ENCODE peak calls at places on chromosomes 12 and 14, in four cellular contexts. M, Q, I and T are unnamed samples.

GRCh38 chr12:107366322-107366721 is 273.0 kb upstream of the CRY1 start:
- DNase-seq in I (no peak), M (no peak), Q (no peak), T (no peak)

GRCh38 chr14:97796511-97796910 is 999.3 kb downstream of the VRK1 start:
- DNase-seq in I (no peak), M (no peak), Q (no peak), T (no peak)

GRCh38 chr14:21825147-21825743 is 151.6 kb upstream of the OR4E1 start:
- DNase-seq in Q (peak), I (no peak), M (peak), T (no peak)

GRCh38 chr12:20274008-20274407 is 94.3 kb upstream of the PDE3A start:
- DNase-seq in I (no peak), Q (no peak), M (no peak), T (no peak)

GRCh38 chr14:99257673-99258221 is 14.2 kb downstream of the BCL11B start:
- DNase-seq in I (no peak), M (no peak), Q (no peak), T (no peak)

GRCh38 chr14:71078481-71078880 is 171.2 kb downstream of the PCNX1 start:
- DNase-seq in I (no peak), Q (no peak), M (no peak), T (no peak)

GRCh38 chr12:12505544-12506501 is 56.8 kb downstream of the DUSP16 start:
- DNase-seq in I (peak), M (no peak), Q (peak), T (peak)

GRCh38 chr12:19643635-19644034 is 204.3 kb downstream of the AEBP2 start:
- DNase-seq in Q (no peak), I (no peak), M (no peak), T (no peak)

GRCh38 chr12:27297576-27297975 is 35.1 kb upstream of the BMAL2 start:
- DNase-seq in M (no peak), Q (no peak), I (no peak), T (no peak)

GRCh38 chr12:57631566-57632368 is 1.2 kb downstream of the B4GALNT1 start:
- DNase-seq in Q (peak), I (no peak), M (no peak), T (peak)

GRCh38 chr12:114655934-114656697 is 27.9 kb downstream of the TBX3 start:
- DNase-seq in Q (no peak), M (no peak), I (no peak), T (no peak)

GRCh38 chr12:88448337-88448944 is 131.8 kb downstream of the KITLG start:
- DNase-seq in I (no peak), M (no peak), Q (no peak), T (no peak)

GRCh38 chr12:50401383-50402155 is 884 bp downstream of the LARP4 start:
- DNase-seq in M (peak), Q (no peak), I (no peak), T (no peak)

GRCh38 chr12:106893451-106893850 is 62.3 kb upstream of the TMEM263 start:
- DNase-seq in I (no peak), Q (no peak), M (no peak), T (no peak)

GRCh38 chr14:38384746-38385145 is 128.9 kb upstream of the CLEC14A start:
- DNase-seq in Q (no peak), I (no peak), M (no peak), T (no peak)

GRCh38 chr12:20269352-20270067 is 98.8 kb upstream of the PDE3A start:
- DNase-seq in I (no peak), M (no peak), Q (no peak), T (no peak)

GRCh38 chr12:108352591-108352990 is 13.5 kb upstream of the CMKLR1 start:
- DNase-seq in I (no peak), M (no peak), Q (no peak), T (no peak)

GRCh38 chr12:57842342-57843294 is 3.9 kb downstream of the CTDSP2 start:
- DNase-seq in I (no peak), Q (no peak), M (no peak), T (no peak)

GRCh38 chr12:2244013-2244861 is 191.4 kb downstream of the CACNA1C start:
- DNase-seq in M (no peak), I (no peak), Q (no peak), T (no peak)

GRCh38 chr14:61460853-61461611 is 139.7 kb downstream of the PRKCH start:
- DNase-seq in Q (peak), I (no peak), M (no peak), T (no peak)

GRCh38 chr14:96085369-96085768 is 46.2 kb downstream of the C14orf132 start:
- DNase-seq in Q (no peak), I (no peak), M (no peak), T (no peak)

GRCh38 chr12:38689704-38690103 is 215.7 kb downstream of the CPNE8 start:
- DNase-seq in M (no peak), I (no peak), Q (no peak), T (no peak)

GRCh38 chr14:54784060-54784459 is 118.6 kb downstream of the GCH1 start:
- DNase-seq in Q (no peak), I (no peak), M (no peak), T (no peak)

GRCh38 chr12:88391556-88391955 is 188.7 kb downstream of the KITLG start:
- DNase-seq in I (no peak), Q (no peak), M (no peak), T (no peak)

GRCh38 chr12:94146166-94146565 is 2.2 kb upstream of the PLXNC1 start:
- DNase-seq in M (no peak), I (no peak), Q (no peak), T (no peak)

GRCh38 chr12:105874121-105874520 is 264.6 kb downstream of the NUAK1 start:
- DNase-seq in Q (no peak), M (no peak), I (no peak), T (no peak)

GRCh38 chr12:100555722-100556121 is 17.8 kb upstream of the GAS2L3 start:
- DNase-seq in M (no peak), Q (no peak), I (no peak), T (no peak)

GRCh38 chr12:89417246-89417977 is 65.1 kb upstream of the DUSP6 start:
- DNase-seq in M (no peak), I (no peak), Q (no peak), T (no peak)

GRCh38 chr12:30268036-30268435 is 427.6 kb downstream of the IPO8 start:
- DNase-seq in M (no peak), Q (no peak), I (no peak), T (no peak)

GRCh38 chr14:103140316-103141109 is 17.3 kb downstream of the TNFAIP2 start:
- DNase-seq in Q (no peak), I (peak), M (no peak), T (no peak)

GRCh38 chr12:42691991-42692557 is 102.5 kb upstream of the PRICKLE1 start:
- DNase-seq in I (no peak), M (no peak), Q (no peak), T (no peak)

GRCh38 chr12:43208221-43208620 is 343.8 kb downstream of the ADAMTS20 start:
- DNase-seq in I (no peak), Q (no peak), M (no peak), T (no peak)

GRCh38 chr12:62166525-62166924 is 93.7 kb upstream of the USP15 start:
- DNase-seq in Q (no peak), M (no peak), I (no peak), T (no peak)

DNA sequence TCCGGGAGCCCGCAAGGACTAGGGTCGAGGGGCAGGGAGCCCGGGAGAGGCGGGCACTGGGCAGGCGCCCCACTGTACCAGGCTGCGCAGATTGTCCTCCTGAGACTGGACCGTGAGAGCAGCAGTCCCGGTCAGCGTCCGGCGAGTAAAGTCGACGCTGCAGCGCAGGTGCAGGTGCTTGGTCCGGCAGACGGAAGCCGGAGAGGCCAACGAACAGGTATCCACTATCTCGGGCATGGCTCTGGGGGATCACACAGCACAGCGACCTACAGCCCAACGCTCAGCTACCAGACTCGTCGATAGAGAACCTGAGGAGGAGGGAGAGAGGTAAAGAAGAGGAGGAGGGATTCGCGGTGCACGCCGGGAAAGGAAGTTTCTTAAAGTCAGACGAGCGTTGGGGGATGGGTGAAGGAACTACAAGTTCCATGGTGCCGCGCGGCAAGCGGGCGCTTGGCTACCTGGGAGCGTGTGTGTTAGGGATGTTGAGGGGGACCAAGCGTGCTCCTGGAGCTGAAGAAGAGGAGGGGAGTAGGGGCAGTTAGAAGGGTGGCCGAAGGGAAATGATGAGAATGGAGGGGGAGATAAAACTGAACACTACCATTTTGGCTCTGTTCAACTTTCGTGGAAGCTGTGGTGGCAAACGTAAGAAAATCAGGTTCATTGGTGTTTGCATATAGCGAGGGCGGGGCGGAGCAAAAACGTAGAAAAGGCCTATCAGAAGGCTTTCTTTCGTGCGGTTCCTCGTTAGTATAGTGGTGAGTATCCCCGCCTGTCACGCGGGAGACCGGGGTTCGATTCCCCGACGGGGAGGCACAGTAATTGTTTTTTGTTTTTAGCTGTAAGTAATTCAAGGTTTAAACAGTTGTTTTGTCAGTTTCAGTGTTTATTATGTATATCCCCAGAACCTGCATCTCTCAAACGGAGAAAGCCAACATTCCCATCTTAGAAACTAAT is at the start of gene LTA4H:
- DNase-seq in M (peak), I (peak), Q (peak), T (peak)
- TF ChIP-seq SPI1 in M (peak), I (peak), Q (no peak), T (no peak)

GRCh38 chr12:24839268-24839791 is 109.6 kb downstream of the BCAT1 start:
- DNase-seq in I (peak), Q (no peak), M (no peak), T (no peak)
- TF ChIP-seq SPI1 in I (no peak), Q (no peak), M (no peak), T (no peak)

GRCh38 chr12:71626768-71627167 is 36.9 kb downstream of the ZFC3H1 start:
- DNase-seq in M (no peak), Q (no peak), I (no peak), T (no peak)
- TF ChIP-seq SPI1 in M (no peak), Q (no peak), I (no peak), T (no peak)

GRCh38 chr12:70045036-70045435 is 198.2 kb upstream of the CNOT2 start:
- DNase-seq in I (no peak), M (no peak), Q (no peak), T (no peak)

GRCh38 chr12:70045514-70045913 is 197.7 kb upstream of the CNOT2 start:
- DNase-seq in I (no peak), Q (no peak), M (no peak), T (no peak)

GRCh38 chr12:70044170-70044569 is 199.1 kb upstream of the CNOT2 start:
- DNase-seq in I (no peak), Q (no peak), M (no peak), T (no peak)

GRCh38 chr12:70043490-70044138 is 199.6 kb upstream of the CNOT2 start:
- DNase-seq in Q (no peak), I (no peak), M (no peak), T (no peak)

GRCh38 chr12:70040141-70040540 is 203.1 kb upstream of the CNOT2 start:
- DNase-seq in I (no peak), M (no peak), Q (no peak), T (no peak)
- TF ChIP-seq SPI1 in I (no peak), M (no peak), Q (no peak), T (no peak)

GRCh38 chr12:49027846-49028245 is 9.3 kb upstream of the PRKAG1 start:
- DNase-seq in I (no peak), M (no peak), Q (no peak), T (peak)
- TF ChIP-seq SPI1 in I (no peak), M (no peak), Q (no peak), T (no peak)

GRCh38 chr12:130436741-130437501 is 99.2 kb downstream of the PIWIL1 start:
- DNase-seq in Q (no peak), I (no peak), M (no peak), T (no peak)
- TF ChIP-seq SPI1 in Q (no peak), I (no peak), M (no peak), T (no peak)

DNA sequence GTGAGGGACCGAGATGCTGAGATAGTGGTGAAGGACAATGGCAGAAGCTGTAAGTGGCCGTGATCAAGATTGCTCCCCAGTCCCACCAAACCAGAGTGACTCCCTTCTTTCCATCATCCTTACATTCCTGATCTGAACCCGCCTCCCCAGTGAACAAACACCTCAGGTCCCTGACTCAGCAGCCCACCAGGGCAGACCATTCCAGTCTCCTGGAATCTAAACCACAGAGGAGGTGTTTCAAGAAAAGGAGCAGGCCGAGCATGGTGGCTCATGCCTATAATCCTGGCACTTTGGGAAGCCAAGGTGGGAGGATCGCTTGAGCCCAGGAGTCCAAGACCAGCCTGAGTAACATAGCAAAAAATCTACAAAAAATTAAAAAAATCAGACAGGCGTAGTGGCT is 6.6 kb downstream of the ERBB3 start:
- DNase-seq in M (no peak), Q (no peak), I (no peak), T (no peak)
- TF ChIP-seq SPI1 in M (no peak), Q (no peak), I (no peak), T (no peak)

GRCh38 chr12:116861331-116861730 is 19.9 kb downstream of the HRK start:
- DNase-seq in I (peak), Q (peak), M (peak), T (no peak)
- TF ChIP-seq SPI1 in I (peak), Q (no peak), M (no peak), T (no peak)